ENCODE peak calls at places on chromosomes 16 and 17, in nine cellular contexts. F, E, X, B, N, M, Z, C and G are unnamed samples.

GRCh38 chr16:85005278-85006069 is 5.9 kb downstream of the ZDHHC7 start:
- DNase-seq in C (no peak), F (no peak), B (no peak), X (no peak), N (no peak), E (no peak), Z (no peak), M (peak; percentile 39), G (no peak)

GRCh38 chr16:12515771-12516170 is 287.9 kb downstream of the CPPED1 start:
- DNase-seq in F (no peak), Z (no peak), X (no peak), C (no peak), B (no peak), N (no peak), E (no peak), M (no peak), G (no peak)

GRCh38 chr17:1087381-1088241 is 90.7 kb downstream of the TIMM22 start:
- DNase-seq in N (no peak), E (peak; percentile 78), F (peak; percentile 87), Z (no peak), X (peak; percentile 91), C (peak; percentile 91), B (peak; percentile 95), M (no peak), G (peak; percentile 77)

GRCh38 chr16:61900482-61900881 is 135.8 kb downstream of the CDH8 start:
- DNase-seq in Z (no peak), X (no peak), E (no peak), B (no peak), N (no peak), M (no peak), F (no peak), C (no peak), G (no peak)

GRCh38 chr16:8594149-8594666 is 3.9 kb upstream of the TMEM114 start:
- DNase-seq in F (no peak), C (no peak), B (no peak), X (no peak), M (no peak), N (no peak), E (no peak), Z (no peak), G (no peak)

GRCh38 chr17:19630035-19630434 is 18.5 kb upstream of the ALDH3A2 start:
- DNase-seq in X (no peak), B (no peak), E (no peak), Z (no peak), F (no peak), M (no peak), C (no peak), N (no peak), G (no peak)

GRCh38 chr17:77098884-77099545 is 41.8 kb upstream of the SEC14L1 start:
- DNase-seq in E (peak; percentile 73), B (no peak), M (peak; percentile 85), X (no peak), N (peak; percentile 78), C (peak; percentile 57), Z (peak; percentile 17), F (no peak), G (peak; percentile 58)

GRCh38 chr17:54270499-54270898 is 447.8 kb downstream of the KIF2B start:
- DNase-seq in X (no peak), M (no peak), N (no peak), B (no peak), Z (no peak), E (no peak), C (no peak), F (no peak), G (no peak)

GRCh38 chr17:59641799-59642484 is 22.2 kb downstream of the CLTC start:
- DNase-seq in X (no peak), C (no peak), M (no peak), Z (no peak), N (no peak), F (no peak), E (no peak), B (no peak), G (no peak)

GRCh38 chr17:36731091-36731490 is 129.7 kb downstream of the MRM1 start:
- DNase-seq in X (no peak), Z (no peak), F (no peak), N (no peak), E (no peak), B (no peak), M (no peak), C (no peak), G (no peak)

GRCh38 chr17:12900474-12900873 is 111.2 kb downstream of the ARHGAP44 start:
- DNase-seq in N (no peak), B (no peak), C (peak; percentile 33), M (no peak), X (no peak), F (no peak), Z (no peak), E (no peak), G (peak; percentile 47)

GRCh38 chr17:44607836-44608690 is 48.2 kb upstream of the MEIOC start:
- DNase-seq in F (no peak), X (peak; percentile 66), M (peak; percentile 74), Z (no peak), N (no peak), C (no peak), B (peak; percentile 87), E (no peak), G (no peak)

GRCh38 chr16:20323591-20324117 is 3.7 kb downstream of the GP2 start:
- DNase-seq in X (no peak), F (no peak), M (no peak), Z (no peak), N (no peak), C (no peak), E (no peak), B (no peak), G (no peak)

GRCh38 chr16:79712273-79712672 is 111.7 kb upstream of the MAF start:
- DNase-seq in F (no peak), X (no peak), E (no peak), M (no peak), Z (no peak), B (no peak), N (no peak), C (no peak), G (no peak)

GRCh38 chr17:27601069-27601974 is 29.7 kb upstream of the LGALS9 start:
- DNase-seq in C (peak; percentile 89), X (peak; percentile 54), N (peak; percentile 91), Z (peak; percentile 89), F (peak; percentile 79), M (peak; percentile 83), B (peak; percentile 97), E (peak; percentile 95), G (peak; percentile 82)

GRCh38 chr17:19647697-19648474 is 665 bp upstream of the ALDH3A2 start:
- DNase-seq in M (peak; percentile 54), E (peak; percentile 78), B (peak; percentile 92), N (peak; percentile 88), C (peak; percentile 54), X (peak; percentile 92), F (peak; percentile 83), Z (peak; percentile 46), G (peak; percentile 72)

GRCh38 chr17:35259001-35259400 is 16.1 kb downstream of the SLFN5 start:
- DNase-seq in N (no peak), B (no peak), M (no peak), Z (no peak), X (no peak), C (no peak), F (no peak), E (no peak), G (no peak)

DNA sequence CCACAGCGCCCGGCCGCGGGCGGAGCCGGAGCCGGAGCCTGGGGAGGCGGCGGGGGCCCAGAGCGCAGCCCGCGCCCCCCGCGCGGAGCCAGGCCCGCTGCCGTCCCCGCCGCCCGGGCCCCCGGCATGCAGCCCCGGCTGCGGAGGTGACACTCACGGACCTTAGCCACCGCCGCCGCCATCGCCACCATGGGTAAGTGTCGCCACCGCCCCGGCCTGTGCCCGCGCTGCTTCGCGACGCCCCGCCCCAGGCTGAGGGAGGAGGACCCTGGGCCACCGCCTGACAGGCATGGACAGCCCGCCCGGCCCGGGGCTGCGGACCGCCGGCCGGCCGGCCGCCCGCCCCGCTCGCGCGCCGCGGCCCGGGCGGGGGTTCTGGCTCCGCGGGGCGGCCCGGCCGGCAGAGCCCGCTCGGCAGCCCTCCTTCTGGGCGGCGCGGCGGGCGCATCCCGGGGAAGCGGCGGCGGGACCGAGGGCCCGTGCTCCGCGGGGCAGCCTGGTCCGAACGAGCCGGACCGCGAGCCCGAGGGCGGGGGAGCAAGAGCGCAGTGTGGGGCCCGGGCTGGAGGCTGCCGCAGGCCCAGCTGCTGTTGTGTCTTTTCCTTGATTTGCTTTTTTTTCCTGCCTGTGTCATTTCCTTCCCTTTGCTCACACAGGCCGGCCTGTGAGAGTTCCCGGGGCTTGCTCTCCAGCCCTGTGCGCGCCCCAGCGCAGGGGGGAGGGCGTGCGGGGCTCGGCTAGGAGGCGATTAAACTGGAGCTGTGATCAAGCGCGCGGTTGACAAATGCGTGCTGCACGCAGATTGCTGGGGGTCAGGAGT is 564 bp downstream of the MAP3K3 start:
- DNase-seq in X (peak; percentile 94), N (peak; percentile 65), B (peak; percentile 90), Z (peak; percentile 57), M (peak; percentile 60), C (peak; percentile 80), F (peak; percentile 83), E (peak; percentile 84), G (peak; percentile 76)
- H3K36me3 ChIP-seq in X (no peaks in the 10 kb centered on the region), N (no peaks in the 10 kb centered on the region), B (no peaks in the 10 kb centered on the region), Z (no peaks in the 10 kb centered on the region), M (no peaks in the 10 kb centered on the region), C (no peaks in the 10 kb centered on the region), F (no peaks in the 10 kb centered on the region), E (no peaks in the 10 kb centered on the region), G (no peaks in the 10 kb centered on the region)

GRCh38 chr17:48601184-48601527 is 3.6 kb downstream of the HOXB6 start:
- DNase-seq in M (no peak), C (no peak), F (no peak), N (no peak), E (no peak), B (no peak), Z (no peak), X (no peak), G (no peak)
- H3K4me3 ChIP-seq in M (no peak overlapping the region), C (peak overlapping the region; percentile 47), F (no peak overlapping the region), N (no peak overlapping the region), E (no peak overlapping the region), B (no peak overlapping the region), Z (no peak overlapping the region), X (peak overlapping the region; percentile 68), G (no peak overlapping the region)

GRCh38 chr17:75077072-75077489 is 10.7 kb upstream of the SLC16A5 start:
- DNase-seq in Z (no peak), X (peak; percentile 79), E (peak; percentile 83), F (no peak), B (peak; percentile 77), C (no peak), M (no peak), N (no peak), G (no peak)
- TF ChIP-seq CTCF in Z (no peak), X (no peak), E (no peak), F (no peak), B (peak; percentile 40), C (no peak), M (no peak), N (no peak), G (no peak)

DNA sequence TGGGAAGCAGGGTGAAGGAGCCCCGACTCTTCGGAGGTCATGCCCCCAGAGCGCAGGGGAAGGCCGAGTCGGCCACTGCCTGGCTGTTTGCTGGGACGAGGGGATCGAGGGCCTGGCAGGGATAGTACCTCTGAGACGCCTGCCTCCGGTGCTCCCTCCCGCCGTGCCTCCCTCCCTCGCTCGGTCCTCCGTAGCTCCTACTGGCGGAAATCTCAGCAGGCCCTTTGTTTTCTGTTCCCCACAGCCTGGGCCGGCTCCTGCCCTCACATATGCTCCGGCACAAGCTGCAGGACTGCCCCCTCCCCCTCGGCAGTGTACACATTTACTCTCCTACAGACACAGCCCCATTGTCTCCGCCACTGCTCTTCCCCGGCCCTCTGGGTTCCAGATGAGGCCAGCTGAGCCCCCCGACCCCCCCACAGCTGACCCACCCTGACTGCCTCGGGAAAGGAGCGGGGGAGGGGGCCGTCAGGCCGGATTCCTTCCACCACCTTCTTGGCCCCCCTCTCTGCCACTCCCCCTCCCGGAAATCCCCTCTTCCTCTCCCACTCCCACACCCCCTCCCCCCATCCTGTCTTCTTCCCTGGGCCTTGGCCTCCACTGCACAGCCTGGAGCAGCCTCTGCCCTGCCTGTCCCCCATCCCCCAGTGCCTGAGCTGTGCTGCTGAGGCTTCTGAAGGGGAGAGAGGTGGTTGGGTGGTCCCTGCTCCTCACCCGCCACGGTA is 1.4 kb downstream of the TRAF4 start:
- DNase-seq in M (peak; percentile 47), X (peak; percentile 86), B (peak; percentile 82), N (no peak), F (peak; percentile 42), Z (peak; percentile 40), E (peak; percentile 74), C (peak; percentile 75), G (no peak)
- H3K36me3 ChIP-seq in M (peaks cover 37% of the 10 kb centered on the region), X (peaks cover 29% of the 10 kb centered on the region), B (peaks cover 45% of the 10 kb centered on the region), N (peaks cover 11% of the 10 kb centered on the region), F (peaks cover 12% of the 10 kb centered on the region), Z (peaks cover 3% of the 10 kb centered on the region), E (peaks cover 24% of the 10 kb centered on the region), C (peaks cover 25% of the 10 kb centered on the region), G (peaks cover 14% of the 10 kb centered on the region)